ENCODE peak calls at places on chromosome 21, in nine cellular contexts. O is neuronal stem cell; M is aorta; E is stimulated activated CD4-positive, alpha-beta T cell treated with anti-CD3 and anti-CD28 coated beads, Interleukin-2, amount 100 ng/mL, for 48 hours; B is heart right ventricle; C is GM12892; R is PC-3; N is 8988T; J is lung. X is an unnamed sample.

GRCh38 chr21:43936186-43936967 is 71.4 kb downstream of the AGPAT3 start:
- DNase-seq in R (no peak), O (no peak), C (no peak), J (no peak), E (no peak), M (no peak), N (no peak), B (no peak), X (no peak)

GRCh38 chr21:41755258-41755933 is 11.5 kb downstream of the RIPK4 start:
- DNase-seq in R (no peak), C (no peak), B (no peak), E (no peak), M (peak; percentile 69), N (no peak), J (no peak), O (no peak), X (no peak)

GRCh38 chr21:32372755-32373154 is 20.1 kb downstream of the URB1 start:
- DNase-seq in J (no peak), N (no peak), C (no peak), M (no peak), B (no peak), O (no peak), R (no peak), E (no peak), X (no peak)

GRCh38 chr21:31198575-31198974 is 145.5 kb downstream of the TIAM1 start:
- DNase-seq in C (no peak), B (no peak), O (peak; percentile 37), M (no peak), J (no peak), R (peak; percentile 85), E (no peak), N (no peak), X (peak; percentile 18)

GRCh38 chr21:34949045-34949444 is 100.1 kb downstream of the RUNX1 start:
- DNase-seq in B (no peak), C (no peak), N (no peak), E (no peak), J (no peak), O (no peak), M (no peak), R (no peak), X (no peak)

GRCh38 chr21:32917392-32918135 is 108.2 kb upstream of the OLIG2 start:
- DNase-seq in J (no peak), E (no peak), B (peak; percentile 30), N (no peak), C (no peak), O (no peak), M (no peak), R (no peak), X (no peak)

GRCh38 chr21:41777934-41778815 is 11.3 kb upstream of the RIPK4 start:
- DNase-seq in B (peak; percentile 85), R (peak; percentile 96), J (peak; percentile 88), C (no peak), O (peak; percentile 82), M (peak; percentile 97), E (no peak), N (peak; percentile 49), X (peak; percentile 94)

GRCh38 chr21:17044696-17045095 is 468.1 kb upstream of the CXADR start:
- DNase-seq in R (no peak), C (no peak), O (no peak), J (no peak), M (no peak), N (no peak), E (no peak), B (no peak), X (no peak)

GRCh38 chr21:45590246-45590725 is 48.0 kb upstream of the SLC19A1 start:
- DNase-seq in C (peak; percentile 76), E (peak; percentile 67), N (peak; percentile 45), O (no peak), R (peak; percentile 17), M (peak; percentile 84), J (peak; percentile 71), B (peak; percentile 78), X (no peak)

GRCh38 chr21:24939288-24939687 is 668.0 kb downstream of the MRPL39 start:
- DNase-seq in C (no peak), B (no peak), N (no peak), O (no peak), R (no peak), J (no peak), M (no peak), E (no peak), X (no peak)

GRCh38 chr21:29296452-29296851 is 2.3 kb upstream of the BACH1 start:
- DNase-seq in R (no peak), O (no peak), J (no peak), N (no peak), C (no peak), E (no peak), M (no peak), B (no peak), X (no peak)

GRCh38 chr21:36396314-36396713 is 11.1 kb downstream of the CHAF1B start:
- DNase-seq in E (no peak), M (no peak), R (no peak), N (no peak), C (no peak), J (no peak), O (no peak), B (no peak), X (peak; percentile 11)

GRCh38 chr21:33640697-33641338 is 723 bp downstream of the CRYZL1 start:
- DNase-seq in M (no peak), J (no peak), B (no peak), O (no peak), R (peak; percentile 36), E (no peak), N (no peak), C (no peak), X (no peak)

GRCh38 chr21:30605968-30606367 is 5.1 kb downstream of the KRTAP22-1 start:
- DNase-seq in R (peak; percentile 53), M (no peak), B (no peak), E (no peak), J (no peak), N (no peak), O (no peak), C (no peak), X (no peak)

GRCh38 chr21:28018741-28019669 is 973.7 kb downstream of the LTN1 start:
- DNase-seq in E (no peak), C (no peak), J (no peak), B (peak; percentile 17), N (peak; percentile 3), O (no peak), R (peak; percentile 55), M (no peak), X (no peak)

GRCh38 chr21:15272591-15272990 is 207.8 kb upstream of the NRIP1 start:
- DNase-seq in C (no peak), E (no peak), M (no peak), N (no peak), B (no peak), R (peak; percentile 42), O (no peak), J (no peak), X (no peak)

GRCh38 chr21:46553993-46554392 is 50.9 kb downstream of the S100B start:
- DNase-seq in R (no peak), C (no peak), E (no peak), O (no peak), B (no peak), J (no peak), N (no peak), M (no peak), X (no peak)

GRCh38 chr21:44987301-44987885 is 47.6 kb downstream of the SLX9 start:
- DNase-seq in B (peak; percentile 15), E (no peak), R (no peak), O (no peak), M (peak; percentile 71), N (no peak), J (no peak), C (no peak), X (no peak)

GRCh38 chr21:46100020-46100419 is 2.1 kb downstream of the COL6A2 start:
- DNase-seq in R (no peak), O (no peak), J (peak; percentile 24), E (no peak), C (no peak), B (no peak), N (no peak), M (peak; percentile 41), X (peak; percentile 57)

X was measured in right atrium auricular region.